ENCODE peak calls at places on chromosomes 16 and 17, in six cellular contexts. One of them, this sample, is unnamed.

GRCh38 chr17:8300629-8301242 is 5.5 kb upstream of the SLC25A35 start:
- DNase-seq in stimulated activated CD4-positive, alpha-beta T cell treated with anti-CD3 and anti-CD28 coated beads, Interleukin-1b, Interleukin-23, amount 100 ng/mL, for 48 hours: peak
- DNase-seq in A549: peak
- DNase-seq in body of pancreas: peak
- DNase-seq in activated CD4-positive, alpha-beta T cell treated with anti-CD3 and anti-CD28 coated beads, Interleukin-2, amount 10 ng/mL, durations not matched to agents 7 days and 5 days: peak
- DNase-seq in left kidney: peak
- DNase-seq in this sample: peak

GRCh38 chr16:66342294-66342900 is 24.1 kb upstream of the CDH5 start:
- DNase-seq in stimulated activated CD4-positive, alpha-beta T cell treated with anti-CD3 and anti-CD28 coated beads, Interleukin-1b, Interleukin-23, amount 100 ng/mL, for 48 hours: no peak
- DNase-seq in A549: peak
- DNase-seq in body of pancreas: no peak
- DNase-seq in activated CD4-positive, alpha-beta T cell treated with anti-CD3 and anti-CD28 coated beads, Interleukin-2, amount 10 ng/mL, durations not matched to agents 7 days and 5 days: peak
- DNase-seq in left kidney: peak
- DNase-seq in this sample: peak

GRCh38 chr17:50563095-50563511 is 2.6 kb downstream of the CACNA1G start:
- DNase-seq in stimulated activated CD4-positive, alpha-beta T cell treated with anti-CD3 and anti-CD28 coated beads, Interleukin-1b, Interleukin-23, amount 100 ng/mL, for 48 hours: no peak
- DNase-seq in A549: no peak
- DNase-seq in body of pancreas: no peak
- DNase-seq in activated CD4-positive, alpha-beta T cell treated with anti-CD3 and anti-CD28 coated beads, Interleukin-2, amount 10 ng/mL, durations not matched to agents 7 days and 5 days: no peak
- DNase-seq in left kidney: no peak
- DNase-seq in this sample: no peak

GRCh38 chr17:62984801-62985200 is 18.8 kb downstream of the TANC2 start:
- DNase-seq in stimulated activated CD4-positive, alpha-beta T cell treated with anti-CD3 and anti-CD28 coated beads, Interleukin-1b, Interleukin-23, amount 100 ng/mL, for 48 hours: no peak
- DNase-seq in A549: no peak
- DNase-seq in body of pancreas: no peak
- DNase-seq in activated CD4-positive, alpha-beta T cell treated with anti-CD3 and anti-CD28 coated beads, Interleukin-2, amount 10 ng/mL, durations not matched to agents 7 days and 5 days: no peak
- DNase-seq in left kidney: no peak
- DNase-seq in this sample: no peak

GRCh38 chr17:65228734-65229390 is 91.7 kb downstream of the RGS9 start:
- DNase-seq in stimulated activated CD4-positive, alpha-beta T cell treated with anti-CD3 and anti-CD28 coated beads, Interleukin-1b, Interleukin-23, amount 100 ng/mL, for 48 hours: peak
- DNase-seq in A549: no peak
- DNase-seq in body of pancreas: peak
- DNase-seq in activated CD4-positive, alpha-beta T cell treated with anti-CD3 and anti-CD28 coated beads, Interleukin-2, amount 10 ng/mL, durations not matched to agents 7 days and 5 days: peak
- DNase-seq in left kidney: peak
- DNase-seq in this sample: no peak

GRCh38 chr16:50318796-50319578 is 49.8 kb downstream of the BRD7 start:
- DNase-seq in stimulated activated CD4-positive, alpha-beta T cell treated with anti-CD3 and anti-CD28 coated beads, Interleukin-1b, Interleukin-23, amount 100 ng/mL, for 48 hours: no peak
- DNase-seq in A549: no peak
- DNase-seq in body of pancreas: no peak
- DNase-seq in activated CD4-positive, alpha-beta T cell treated with anti-CD3 and anti-CD28 coated beads, Interleukin-2, amount 10 ng/mL, durations not matched to agents 7 days and 5 days: peak
- DNase-seq in left kidney: no peak
- DNase-seq in this sample: no peak

GRCh38 chr17:82065638-82066303 is at the start of gene DUS1L:
- DNase-seq in stimulated activated CD4-positive, alpha-beta T cell treated with anti-CD3 and anti-CD28 coated beads, Interleukin-1b, Interleukin-23, amount 100 ng/mL, for 48 hours: peak
- DNase-seq in A549: peak
- DNase-seq in body of pancreas: peak
- DNase-seq in activated CD4-positive, alpha-beta T cell treated with anti-CD3 and anti-CD28 coated beads, Interleukin-2, amount 10 ng/mL, durations not matched to agents 7 days and 5 days: peak
- DNase-seq in left kidney: peak
- DNase-seq in this sample: peak

GRCh38 chr16:86891121-86891520 is 312.8 kb downstream of the FOXL1 start:
- DNase-seq in stimulated activated CD4-positive, alpha-beta T cell treated with anti-CD3 and anti-CD28 coated beads, Interleukin-1b, Interleukin-23, amount 100 ng/mL, for 48 hours: no peak
- DNase-seq in A549: no peak
- DNase-seq in body of pancreas: no peak
- DNase-seq in activated CD4-positive, alpha-beta T cell treated with anti-CD3 and anti-CD28 coated beads, Interleukin-2, amount 10 ng/mL, durations not matched to agents 7 days and 5 days: no peak
- DNase-seq in left kidney: no peak
- DNase-seq in this sample: no peak

GRCh38 chr17:31527606-31528005 is 136.1 kb downstream of the RAB11FIP4 start:
- DNase-seq in stimulated activated CD4-positive, alpha-beta T cell treated with anti-CD3 and anti-CD28 coated beads, Interleukin-1b, Interleukin-23, amount 100 ng/mL, for 48 hours: no peak
- DNase-seq in A549: no peak
- DNase-seq in body of pancreas: no peak
- DNase-seq in activated CD4-positive, alpha-beta T cell treated with anti-CD3 and anti-CD28 coated beads, Interleukin-2, amount 10 ng/mL, durations not matched to agents 7 days and 5 days: no peak
- DNase-seq in left kidney: no peak
- DNase-seq in this sample: no peak

GRCh38 chr17:63706346-63707102 is 6.6 kb upstream of the LIMD2 start:
- DNase-seq in stimulated activated CD4-positive, alpha-beta T cell treated with anti-CD3 and anti-CD28 coated beads, Interleukin-1b, Interleukin-23, amount 100 ng/mL, for 48 hours: no peak
- DNase-seq in A549: no peak
- DNase-seq in body of pancreas: no peak
- DNase-seq in activated CD4-positive, alpha-beta T cell treated with anti-CD3 and anti-CD28 coated beads, Interleukin-2, amount 10 ng/mL, durations not matched to agents 7 days and 5 days: peak
- DNase-seq in left kidney: no peak
- DNase-seq in this sample: no peak

GRCh38 chr17:82350182-82351030 is 8.6 kb upstream of the TEX19 start:
- DNase-seq in stimulated activated CD4-positive, alpha-beta T cell treated with anti-CD3 and anti-CD28 coated beads, Interleukin-1b, Interleukin-23, amount 100 ng/mL, for 48 hours: peak
- DNase-seq in A549: no peak
- DNase-seq in body of pancreas: no peak
- DNase-seq in activated CD4-positive, alpha-beta T cell treated with anti-CD3 and anti-CD28 coated beads, Interleukin-2, amount 10 ng/mL, durations not matched to agents 7 days and 5 days: peak
- DNase-seq in left kidney: no peak
- DNase-seq in this sample: no peak

GRCh38 chr17:3907483-3908216 is 8.6 kb downstream of the P2RX1 start:
- DNase-seq in stimulated activated CD4-positive, alpha-beta T cell treated with anti-CD3 and anti-CD28 coated beads, Interleukin-1b, Interleukin-23, amount 100 ng/mL, for 48 hours: no peak
- DNase-seq in A549: no peak
- DNase-seq in body of pancreas: no peak
- DNase-seq in activated CD4-positive, alpha-beta T cell treated with anti-CD3 and anti-CD28 coated beads, Interleukin-2, amount 10 ng/mL, durations not matched to agents 7 days and 5 days: no peak
- DNase-seq in left kidney: no peak
- DNase-seq in this sample: no peak

GRCh38 chr17:78383725-78384471 is 5.4 kb downstream of the PGS1 start:
- DNase-seq in stimulated activated CD4-positive, alpha-beta T cell treated with anti-CD3 and anti-CD28 coated beads, Interleukin-1b, Interleukin-23, amount 100 ng/mL, for 48 hours: peak
- DNase-seq in A549: no peak
- DNase-seq in body of pancreas: peak
- DNase-seq in activated CD4-positive, alpha-beta T cell treated with anti-CD3 and anti-CD28 coated beads, Interleukin-2, amount 10 ng/mL, durations not matched to agents 7 days and 5 days: peak
- DNase-seq in left kidney: no peak
- DNase-seq in this sample: peak

GRCh38 chr17:6700948-6701307 is 12.2 kb downstream of the SLC13A5 start:
- DNase-seq in stimulated activated CD4-positive, alpha-beta T cell treated with anti-CD3 and anti-CD28 coated beads, Interleukin-1b, Interleukin-23, amount 100 ng/mL, for 48 hours: no peak
- DNase-seq in A549: no peak
- DNase-seq in body of pancreas: no peak
- DNase-seq in activated CD4-positive, alpha-beta T cell treated with anti-CD3 and anti-CD28 coated beads, Interleukin-2, amount 10 ng/mL, durations not matched to agents 7 days and 5 days: no peak
- DNase-seq in left kidney: no peak
- DNase-seq in this sample: no peak

This sample was measured in GM03348.